ENCODE peak calls at places on chromosomes 5 and 9, in seven cellular contexts. Y is head of caudate nucleus; J is foreskin melanocyte; A is naive thymus-derived CD8-positive, alpha-beta T cell; R is HT-29; K is LoVo; C is uterus. N is an unnamed sample.

GRCh38 chr9:132409828-132410528 is at the start of gene CFAP77:
- DNase-seq in C (no peak), J (peak; percentile 38), A (peak; percentile 49), K (no peak), R (peak; percentile 49), Y (peak; percentile 44), N (no peak)

GRCh38 chr9:95611354-95611753 is 94.6 kb upstream of the PTCH1 start:
- DNase-seq in J (no peak), R (no peak), A (no peak), K (peak; percentile 9), Y (no peak), C (no peak), N (no peak)

GRCh38 chr9:129318121-129319075 is 140.3 kb upstream of the IER5L start:
- DNase-seq in Y (peak; percentile 46), K (no peak), C (peak; percentile 46), A (no peak), J (no peak), R (no peak), N (no peak)

GRCh38 chr9:16964228-16964627 is 93.8 kb upstream of the BNC2 start:
- DNase-seq in R (no peak), K (no peak), C (no peak), Y (no peak), J (no peak), A (no peak), N (no peak)

GRCh38 chr9:14924821-14925220 is 14.6 kb upstream of the FREM1 start:
- DNase-seq in C (no peak), R (no peak), K (no peak), Y (no peak), J (no peak), A (no peak), N (no peak)

GRCh38 chr5:139523635-139524445 is 37.3 kb upstream of the UBE2D2 start:
- DNase-seq in K (no peak), R (no peak), Y (no peak), A (no peak), J (no peak), C (no peak), N (no peak)

GRCh38 chr9:133135193-133135745 is 14.2 kb upstream of the RALGDS start:
- DNase-seq in A (no peak), J (no peak), C (peak; percentile 86), K (peak; percentile 97), R (peak; percentile 87), Y (peak; percentile 80), N (peak; percentile 55)

GRCh38 chr5:142150431-142150830 is 41.9 kb downstream of the NDFIP1 start:
- DNase-seq in K (no peak), J (no peak), Y (no peak), R (no peak), A (no peak), C (no peak), N (no peak)

GRCh38 chr5:151632941-151633340 is 41.8 kb upstream of the FAT2 start:
- DNase-seq in A (no peak), K (no peak), Y (no peak), C (no peak), J (no peak), R (no peak), N (no peak)

GRCh38 chr5:10452768-10453331 is 11.2 kb downstream of the ROPN1L start:
- DNase-seq in A (peak; percentile 57), R (peak; percentile 76), C (peak; percentile 43), Y (peak; percentile 65), J (peak; percentile 61), K (peak; percentile 85), N (no peak)

GRCh38 chr5:83608122-83608521 is 112.5 kb downstream of the HAPLN1 start:
- DNase-seq in A (no peak), J (no peak), Y (peak; percentile 78), K (peak; percentile 35), C (no peak), R (peak; percentile 65), N (no peak)

N was measured in thoracic aorta.